ENCODE peak calls at places on chromosomes 7 and 10, in eight cellular contexts. D, A, Y, T, P, G, Z and B are unnamed samples.

GRCh38 chr10:14389981-14390590 is 59.4 kb upstream of the FRMD4A start:
- DNase-seq in G (no peak), T (no peak), P (no peak), D (no peak), Y (no peak), Z (no peak), A (no peak), B (no peak)

GRCh38 chr10:50740351-50740688 is 584 bp downstream of the ASAH2B start:
- DNase-seq in T (peak), A (peak), Z (peak), P (peak), G (no peak), Y (peak), D (peak), B (no peak)

GRCh38 chr10:68870545-68871104 is 30.5 kb upstream of the DDX50 start:
- DNase-seq in G (no peak), A (no peak), P (no peak), T (no peak), Y (no peak), Z (no peak), D (no peak), B (no peak)

GRCh38 chr7:106600569-106601373 is 60.2 kb downstream of the CCDC71L start:
- DNase-seq in T (no peak), A (no peak), P (no peak), G (no peak), Y (no peak), D (peak), Z (no peak), B (no peak)

GRCh38 chr7:140242057-140243031 is 65.6 kb upstream of the KDM7A start:
- DNase-seq in A (peak), G (no peak), P (no peak), T (no peak), Y (no peak), D (no peak), Z (no peak), B (no peak)

GRCh38 chr7:42406358-42406757 is 169.3 kb upstream of the GLI3 start:
- DNase-seq in Y (no peak), A (no peak), D (no peak), P (no peak), Z (no peak), G (no peak), T (no peak), B (no peak)

GRCh38 chr7:106462914-106463482 is 178.2 kb upstream of the NAMPT start:
- DNase-seq in T (no peak), Y (no peak), G (no peak), P (no peak), Z (no peak), A (no peak), D (no peak), B (no peak)

GRCh38 chr10:96719205-96719604 is 1.1 kb downstream of the PIK3AP1 start:
- DNase-seq in T (peak), G (no peak), P (no peak), A (peak), Z (no peak), D (no peak), Y (no peak), B (no peak)

GRCh38 chr10:31962826-31963597 is 34.4 kb upstream of the ARHGAP12 start:
- DNase-seq in Z (no peak), T (peak), D (no peak), G (no peak), Y (no peak), A (peak), P (no peak), B (no peak)

GRCh38 chr10:71426058-71426605 is 29.4 kb downstream of the CDH23 start:
- DNase-seq in Y (no peak), T (no peak), P (no peak), Z (no peak), G (no peak), A (no peak), D (no peak), B (no peak)

GRCh38 chr7:20440472-20441105 is 109.9 kb downstream of the ITGB8 start:
- DNase-seq in Z (no peak), P (peak), Y (no peak), G (peak), D (no peak), A (peak), T (peak), B (no peak)

GRCh38 chr10:73597346-73597745 is 6.2 kb upstream of the USP54 start:
- DNase-seq in Y (peak), Z (no peak), T (no peak), D (no peak), G (no peak), A (no peak), P (peak), B (no peak)

GRCh38 chr10:35271086-35271834 is 65.0 kb upstream of the CCNY start:
- DNase-seq in Y (no peak), D (no peak), Z (no peak), P (peak), A (no peak), T (no peak), G (no peak), B (no peak)

GRCh38 chr10:72353028-72353962 is 1.4 kb downstream of the DNAJB12 start:
- DNase-seq in Z (no peak), D (no peak), Y (no peak), G (no peak), P (peak), A (peak), T (no peak), B (no peak)

GRCh38 chr7:28093617-28094232 is 86.9 kb downstream of the JAZF1 start:
- DNase-seq in D (peak), Y (no peak), G (peak), A (peak), T (peak), Z (peak), P (peak), B (no peak)

GRCh38 chr10:89235073-89235798 is 16.3 kb downstream of the LIPA start:
- DNase-seq in G (no peak), P (no peak), D (no peak), T (no peak), A (no peak), Y (no peak), Z (no peak), B (no peak)

GRCh38 chr7:139490130-139490529 is 6.7 kb upstream of the KLRG2 start:
- DNase-seq in Y (peak), A (no peak), P (no peak), T (no peak), D (no peak), G (no peak), Z (no peak), B (no peak)

GRCh38 chr10:28710227-28710889 is 33.0 kb downstream of the BAMBI start:
- DNase-seq in G (no peak), Y (no peak), T (no peak), A (no peak), D (no peak), Z (no peak), P (no peak), B (no peak)

GRCh38 chr10:33010132-33011037 is 52.4 kb upstream of the ITGB1 start:
- DNase-seq in Y (peak), P (peak), Z (no peak), A (peak), T (peak), G (no peak), D (peak), B (no peak)

GRCh38 chr7:25995893-25996529 is 156.0 kb upstream of the NFE2L3 start:
- DNase-seq in A (peak), G (no peak), T (peak), Y (no peak), Z (no peak), P (no peak), D (no peak), B (no peak)
- TF ChIP-seq CTCF in A (peak), G (no peak), T (no peak), Y (peak), Z (no peak), P (no peak), D (no peak), B (no peak)

DNA sequence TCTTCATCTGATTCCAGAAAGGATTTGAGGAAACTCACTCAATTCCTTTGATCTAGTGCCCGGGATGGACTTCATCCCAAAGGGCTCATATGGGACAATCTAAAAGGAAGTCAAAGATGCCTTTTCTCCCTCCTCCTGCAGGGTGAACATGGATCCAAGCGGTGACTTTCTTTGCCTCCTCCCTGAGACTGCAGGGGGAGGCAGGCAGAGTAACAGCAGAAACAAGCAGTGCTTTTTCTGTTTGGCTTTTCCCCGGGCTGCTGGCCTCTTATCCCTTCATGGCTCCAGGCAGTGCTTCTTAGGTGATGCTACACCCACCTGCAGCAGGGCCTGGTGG is 10.0 kb upstream of the DNMBP start:
- DNase-seq in T (no peak), A (peak), P (no peak), D (no peak), Y (no peak), G (no peak), Z (no peak), B (no peak)
- TF ChIP-seq CTCF in T (no peak), A (no peak), P (peak), D (peak), Y (peak), G (peak), Z (no peak), B (no peak)

GRCh38 chr7:142362349-142362748 is 104.5 kb upstream of the PRSS58 start:
- DNase-seq in A (no peak), T (no peak), Z (no peak), Y (no peak), D (no peak), G (no peak), P (no peak), B (no peak)

GRCh38 chr7:142355328-142355727 is 97.5 kb upstream of the PRSS58 start:
- DNase-seq in T (no peak), G (no peak), A (no peak), Z (no peak), P (no peak), D (peak), Y (no peak), B (no peak)

GRCh38 chr7:142359694-142360279 is 101.9 kb upstream of the PRSS58 start:
- DNase-seq in Z (no peak), P (no peak), Y (no peak), D (no peak), G (no peak), A (no peak), T (no peak), B (no peak)

GRCh38 chr7:142356166-142356565 is 98.3 kb upstream of the PRSS58 start:
- DNase-seq in G (no peak), Y (no peak), D (no peak), A (no peak), P (no peak), Z (no peak), T (no peak), B (no peak)

GRCh38 chr7:142357953-142358520 is 100.2 kb upstream of the PRSS58 start:
- DNase-seq in P (peak), Y (peak), D (peak), A (peak), Z (no peak), T (peak), G (no peak), B (no peak)
- TF ChIP-seq CTCF in P (peak), Y (peak), D (peak), A (peak), Z (peak), T (peak), G (peak), B (peak)

GRCh38 chr7:138456220-138456619 is 3.8 kb upstream of the TRIM24 start:
- DNase-seq in P (no peak), Z (no peak), T (no peak), A (no peak), G (no peak), D (no peak), Y (no peak), B (no peak)
- TF ChIP-seq CTCF in P (no peak), Z (no peak), T (no peak), A (no peak), G (no peak), D (no peak), Y (no peak), B (no peak)

DNA sequence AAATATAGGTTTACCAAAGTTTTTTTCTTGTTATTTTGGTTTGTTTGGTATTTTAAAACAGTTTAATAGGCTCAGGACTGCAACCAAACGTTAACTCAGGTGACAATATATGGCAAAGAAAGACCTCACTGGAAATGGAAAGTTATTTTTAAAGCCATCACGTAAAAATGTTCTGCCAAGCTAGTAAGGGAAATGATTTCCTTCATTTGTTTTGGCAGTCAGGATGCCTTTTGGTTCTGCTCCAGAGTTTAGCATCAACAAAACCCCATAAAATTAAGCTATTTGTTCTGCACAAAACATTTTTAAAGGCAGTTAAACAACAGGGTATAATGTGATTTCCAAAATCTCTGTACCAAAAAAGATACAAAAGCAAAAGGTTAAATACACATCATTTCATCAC is 172.4 kb downstream of the SEMA3E start:
- DNase-seq in D (no peak), Y (no peak), Z (no peak), T (no peak), A (no peak), P (no peak), G (no peak), B (no peak)
- TF ChIP-seq CTCF in D (no peak), Y (no peak), Z (no peak), T (no peak), A (no peak), P (no peak), G (no peak), B (no peak)

DNA sequence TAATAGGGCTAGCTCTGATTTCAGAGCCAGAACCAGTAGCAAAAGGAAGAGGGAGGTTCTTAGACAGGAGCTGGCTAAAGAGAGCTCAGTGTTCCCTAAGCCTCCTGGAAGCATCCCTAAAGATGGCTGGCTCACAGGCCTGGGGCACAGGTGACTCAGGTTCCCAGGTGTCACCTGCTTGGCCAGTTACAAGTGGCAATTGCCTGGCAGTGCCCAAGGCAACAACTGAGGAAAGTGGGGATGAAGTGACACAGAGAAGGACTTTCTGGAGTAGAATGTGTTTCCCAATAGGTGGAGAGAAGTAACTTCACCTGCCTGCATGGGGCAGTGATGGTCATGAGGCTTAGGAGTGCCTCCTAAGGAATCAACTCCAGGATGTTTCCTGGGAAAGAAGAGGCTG is 66.5 kb upstream of the EEPD1 start:
- DNase-seq in D (no peak), P (no peak), G (no peak), Y (no peak), T (no peak), A (no peak), Z (no peak), B (no peak)
- TF ChIP-seq CTCF in D (no peak), P (no peak), G (no peak), Y (no peak), T (no peak), A (no peak), Z (no peak), B (no peak)

GRCh38 chr7:108789451-108789850 is 219.8 kb downstream of the DNAJB9 start:
- DNase-seq in T (no peak), Z (no peak), A (no peak), P (no peak), D (no peak), G (no peak), Y (no peak), B (no peak)

GRCh38 chr7:108794466-108794865 is 224.8 kb downstream of the DNAJB9 start:
- DNase-seq in Y (no peak), D (no peak), P (no peak), G (no peak), A (no peak), T (no peak), Z (no peak), B (no peak)
- TF ChIP-seq CTCF in Y (no peak), D (no peak), P (no peak), G (no peak), A (no peak), T (no peak), Z (no peak), B (no peak)

DNA sequence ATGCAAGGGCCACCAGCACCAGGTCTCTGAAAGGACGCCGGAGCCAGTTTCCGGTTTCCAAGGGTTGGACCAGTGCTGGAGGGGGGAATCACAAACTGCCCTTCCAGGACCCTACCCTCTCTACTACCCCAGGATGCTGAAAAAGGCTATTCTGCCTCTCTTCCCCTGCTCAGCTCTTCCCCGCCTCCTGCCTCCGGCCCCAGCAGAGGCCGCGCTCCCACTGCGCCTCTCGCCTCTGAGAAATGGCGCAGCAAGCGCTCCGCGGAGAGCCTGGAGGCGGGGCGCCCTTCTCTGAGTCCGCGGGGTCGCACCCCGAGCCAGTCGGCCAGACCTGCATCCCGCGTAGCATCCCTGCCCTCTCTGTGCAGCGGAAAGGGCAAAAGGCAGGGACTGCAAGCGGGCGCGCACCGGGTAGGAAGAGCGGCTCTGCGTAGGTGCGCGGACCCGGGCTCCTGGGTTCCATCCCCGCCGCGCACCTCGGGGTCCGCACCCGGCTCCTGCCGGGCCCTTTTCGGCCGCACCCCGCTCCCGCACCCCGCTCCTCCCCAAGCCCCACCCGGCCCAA is 476 bp upstream of the RET start:
- DNase-seq in A (no peak), P (peak), T (no peak), D (no peak), Y (no peak), G (no peak), Z (no peak), B (no peak)
- TF ChIP-seq CTCF in A (no peak), P (no peak), T (no peak), D (no peak), Y (no peak), G (no peak), Z (no peak), B (no peak)

GRCh38 chr10:44863344-44864041 is 47.6 kb upstream of the TMEM72 start:
- DNase-seq in Y (no peak), D (no peak), A (peak), G (no peak), T (peak), P (no peak), Z (no peak), B (no peak)
- TF ChIP-seq CTCF in Y (no peak), D (no peak), A (peak), G (peak), T (no peak), P (no peak), Z (no peak), B (no peak)